ENCODE peak calls at places on chromosomes 3 and 15, in six cellular contexts. Y is pancreas, R is neural progenitor cell, D is uterus, C is upper lobe of left lung, Q is transverse colon. Z is an unnamed sample. For H3K27me3, the result is how much of the 10 kb centered on the place peaks cover.

GRCh38 chr3:14177580-14178246 is 688 bp downstream of the XPC start:
- DNase-seq in Y (no peak), R (no peak), D (no peak), C (no peak), Q (no peak), Z (no peak)

GRCh38 chr3:117398166-117398954 is 688.8 kb downstream of the TUSC7 start:
- DNase-seq in Y (peak), R (peak), D (no peak), C (no peak), Q (no peak), Z (no peak)

GRCh38 chr15:98547741-98548166 is 100.6 kb upstream of the IGF1R start:
- DNase-seq in Y (no peak), R (peak), D (peak), C (peak), Q (peak), Z (no peak)

GRCh38 chr3:162641869-162642350 is 1145.3 kb downstream of the OTOL1 start:
- DNase-seq in Y (no peak), R (no peak), D (no peak), C (no peak), Q (no peak), Z (no peak)

GRCh38 chr15:74869726-74870407 is 3.3 kb downstream of the SCAMP2 start:
- DNase-seq in Y (no peak), R (no peak), D (peak), C (no peak), Q (peak), Z (no peak)

GRCh38 chr3:26118165-26118564 is 328.3 kb downstream of the OXSM start:
- DNase-seq in Y (no peak), R (peak), D (no peak), C (no peak), Q (no peak), Z (no peak)

GRCh38 chr3:72727207-72727606 is 121.0 kb downstream of the SHQ1 start:
- DNase-seq in Y (no peak), R (no peak), D (no peak), C (no peak), Q (no peak), Z (no peak)

GRCh38 chr15:81229596-81229995 is 32.9 kb downstream of the IL16 start:
- DNase-seq in Y (no peak), R (no peak), D (peak), C (peak), Q (no peak), Z (no peak)

GRCh38 chr3:99901200-99901926 is 83.7 kb downstream of the CMSS1 start:
- DNase-seq in Y (no peak), R (no peak), D (no peak), C (no peak), Q (no peak), Z (no peak)

GRCh38 chr3:100761211-100761921 is 52.1 kb downstream of the TFG start:
- DNase-seq in Y (no peak), R (peak), D (no peak), C (no peak), Q (peak), Z (no peak)

GRCh38 chr3:25728101-25728500 is 55.1 kb downstream of the NGLY1 start:
- DNase-seq in Y (no peak), R (no peak), D (no peak), C (no peak), Q (no peak), Z (no peak)

GRCh38 chr15:30023798-30024295 is 58.9 kb upstream of the GOLGA8J start:
- DNase-seq in Y (no peak), R (no peak), D (no peak), C (no peak), Q (no peak), Z (no peak)

GRCh38 chr3:150925751-150926201 is 20.5 kb upstream of the MINDY4B start:
- DNase-seq in Y (peak), R (peak), D (no peak), C (peak), Q (peak), Z (peak)

GRCh38 chr3:146159616-146160232 is 1.3 kb downstream of the PLOD2 start:
- DNase-seq in Y (no peak), R (no peak), D (no peak), C (no peak), Q (no peak), Z (no peak)

GRCh38 chr3:59796486-59796885 is 746.7 kb upstream of the CFAP20DC start:
- DNase-seq in Y (no peak), R (no peak), D (no peak), C (no peak), Q (no peak), Z (no peak)

GRCh38 chr15:26126819-26127387 is 263.8 kb upstream of the ATP10A start:
- DNase-seq in Y (no peak), R (no peak), D (no peak), C (no peak), Q (no peak), Z (no peak)

GRCh38 chr15:24948495-24948894 is 6.3 kb upstream of the SNRPN start:
- DNase-seq in Y (no peak), R (no peak), D (no peak), C (no peak), Q (no peak), Z (no peak)

GRCh38 chr15:94231728-94232086 is 346 bp downstream of the MCTP2 start:
- DNase-seq in Y (no peak), R (peak), D (no peak), C (no peak), Q (peak), Z (no peak)

GRCh38 chr3:13152826-13153710 is 79.8 kb upstream of the IQSEC1 start:
- DNase-seq in Y (peak), R (peak), D (no peak), C (no peak), Q (no peak), Z (no peak)

GRCh38 chr3:108124337-108125150 is 33.7 kb upstream of the CD47 start:
- DNase-seq in Y (no peak), R (no peak), D (no peak), C (no peak), Q (peak), Z (no peak)

GRCh38 chr3:159839561-159840379 is 148.9 kb upstream of the IL12A start:
- DNase-seq in Y (no peak), R (peak), D (no peak), C (peak), Q (no peak), Z (no peak)

GRCh38 chr15:39140060-39140604 is 440.7 kb upstream of the THBS1 start:
- DNase-seq in Y (no peak), R (no peak), D (no peak), C (no peak), Q (no peak), Z (no peak)

GRCh38 chr3:146161725-146162047 is 702 bp upstream of the PLOD2 start:
- DNase-seq in Y (peak), R (peak), D (peak), C (no peak), Q (peak), Z (no peak)

GRCh38 chr15:58247803-58248503 is 109.8 kb downstream of the AQP9 start:
- DNase-seq in Y (no peak), R (no peak), D (no peak), C (peak), Q (peak), Z (no peak)

GRCh38 chr15:100123611-100124010 is 218.2 kb downstream of the ADAMTS17 start:
- DNase-seq in Y (no peak), R (no peak), D (no peak), C (peak), Q (no peak), Z (no peak)

GRCh38 chr3:113211370-113212154 is at the start of gene BOC:
- DNase-seq in Y (peak), R (peak), D (peak), C (peak), Q (no peak), Z (no peak)

GRCh38 chr15:57559875-57560274 is 31.8 kb upstream of the MYZAP start:
- DNase-seq in Y (peak), R (peak), D (peak), C (no peak), Q (peak), Z (peak)

GRCh38 chr15:39987831-39988230 is 51.1 kb downstream of the SRP14 start:
- DNase-seq in Y (no peak), R (no peak), D (no peak), C (no peak), Q (no peak), Z (no peak)

DNA sequence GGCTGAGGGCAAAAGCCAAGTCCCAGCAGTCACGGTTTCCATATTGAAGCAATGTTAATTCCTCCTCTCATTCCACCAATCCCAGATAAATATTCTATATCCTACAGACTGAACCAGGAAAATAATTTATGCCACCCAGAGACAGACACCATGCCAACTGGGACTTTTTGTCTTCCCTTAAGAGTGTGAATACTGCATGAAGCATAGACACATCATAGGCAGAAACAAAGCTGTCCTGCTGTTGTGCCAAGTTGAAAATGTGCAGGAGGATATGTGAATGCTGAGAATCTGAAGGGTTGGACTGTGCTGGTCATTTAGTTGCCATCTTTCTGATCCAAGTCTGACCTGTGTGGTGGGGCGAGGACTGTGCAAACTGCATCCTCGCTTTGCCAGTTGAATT is 37.7 kb downstream of the RFTN1 start:
- DNase-seq in Y (no peak), R (no peak), D (no peak), C (no peak), Q (no peak), Z (no peak)
- H3K27ac ChIP-seq in Y (no peak), R (no peak), D (no peak), C (no peak), Q (no peak), Z (no peak)

GRCh38 chr3:143479727-143480126 is 360.2 kb downstream of the CHST2 start:
- DNase-seq in Y (no peak), R (no peak), D (no peak), C (no peak), Q (no peak), Z (no peak)
- TF ChIP-seq CTCF in Y (no peak), R (no peak), D (no peak), C (no peak), Q (no peak), Z (no peak)

GRCh38 chr3:52495096-52495495 is at the start of gene STAB1:
- DNase-seq in Y (no peak), R (no peak), D (peak), C (peak), Q (no peak), Z (no peak)
- H3K27me3 ChIP-seq in Y (under half), R (under half), D (under half), C (under half), Q (under half), Z (under half)

DNA sequence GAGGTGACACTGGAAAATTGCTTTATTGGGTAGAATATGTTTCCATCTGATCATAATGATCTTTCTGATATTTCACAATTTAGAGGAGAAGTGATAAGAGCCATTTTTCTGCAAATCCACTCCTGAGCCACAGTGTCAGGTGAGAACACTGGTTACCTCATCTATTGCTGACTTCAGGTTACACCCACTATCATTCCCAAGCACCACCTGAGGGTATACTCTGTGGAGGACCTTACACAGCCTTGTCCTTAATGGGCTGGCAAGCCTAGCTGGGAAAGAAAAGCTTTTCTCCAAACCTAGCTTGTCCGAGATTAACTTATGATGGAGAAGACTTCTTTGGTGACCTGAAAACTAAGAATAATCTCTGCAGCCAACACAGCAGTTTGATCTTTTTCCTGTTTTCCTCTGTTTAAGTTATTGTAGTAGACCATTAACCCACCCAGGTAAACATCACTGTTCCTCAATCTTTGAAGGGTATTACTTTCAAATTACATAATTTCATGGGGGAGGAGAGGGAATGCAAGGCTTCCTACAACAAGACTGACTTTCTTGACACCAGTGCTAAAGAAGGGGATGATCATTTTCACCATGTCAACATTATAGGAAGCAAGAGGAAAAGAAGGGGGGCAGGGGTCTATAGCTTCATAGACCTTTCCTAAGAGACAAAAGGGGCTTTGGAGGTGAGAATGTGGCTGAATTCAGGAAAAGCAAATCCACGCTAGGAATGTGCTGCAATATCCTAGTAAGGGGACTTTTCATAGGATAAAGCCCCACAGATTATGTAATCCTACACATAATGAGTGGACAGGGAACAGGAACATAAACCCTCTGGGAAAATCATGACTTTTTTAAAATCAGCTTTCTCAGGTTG is 1.7 kb downstream of the NCEH1 start:
- DNase-seq in Y (no peak), R (no peak), D (no peak), C (no peak), Q (peak), Z (no peak)
- H3K27ac ChIP-seq in Y (no peak), R (no peak), D (peak), C (no peak), Q (peak), Z (no peak)

GRCh38 chr3:79818015-79818414 is 50.2 kb upstream of the ROBO1 start:
- DNase-seq in Y (no peak), R (no peak), D (no peak), C (no peak), Q (no peak), Z (no peak)
- TF ChIP-seq CTCF in Y (no peak), R (no peak), D (no peak), C (no peak), Q (no peak), Z (no peak)